ENCODE peak calls at places on chromosomes 7 and 10, in six cellular contexts. S is colonic mucosa, M is fibroblast of lung, T is upper lobe of right lung, O is brain microvascular endothelial cell, N is ovary. D is an unnamed sample. For H3K27me3, the result is how much of the 10 kb centered on the place peaks cover.

GRCh38 chr7:137269240-137269639 is 74.3 kb downstream of the PTN start:
- DNase-seq in N (no peak), S (no peak), T (no peak), O (no peak), M (no peak), D (no peak)

GRCh38 chr7:94440460-94441039 is 45.9 kb downstream of the COL1A2 start:
- DNase-seq in M (peak), N (no peak), T (no peak), O (no peak), S (peak), D (no peak)

GRCh38 chr7:36238138-36238537 is 85.1 kb downstream of the EEPD1 start:
- DNase-seq in O (no peak), M (no peak), S (no peak), N (no peak), T (no peak), D (no peak)

GRCh38 chr10:98528166-98528784 is 81.5 kb upstream of the HPS1 start:
- DNase-seq in N (no peak), S (no peak), M (no peak), T (no peak), O (no peak), D (peak)

GRCh38 chr10:17425584-17426262 is 28.7 kb downstream of the ST8SIA6 start:
- DNase-seq in O (no peak), N (no peak), S (no peak), T (no peak), M (no peak), D (no peak)

GRCh38 chr10:96023168-96023567 is 20.2 kb upstream of the CCNJ start:
- DNase-seq in N (no peak), S (no peak), O (no peak), M (no peak), T (no peak), D (no peak)

GRCh38 chr7:44978511-44979366 is at the start of gene MYO1G:
- DNase-seq in M (no peak), S (peak), T (peak), O (no peak), N (no peak), D (no peak)

GRCh38 chr10:27240891-27241639 is 468 bp upstream of the ACBD5 start:
- DNase-seq in S (peak), T (peak), O (no peak), M (no peak), N (peak), D (no peak)

GRCh38 chr7:100467638-100468373 is 3.7 kb upstream of the SPACDR start:
- DNase-seq in N (no peak), S (no peak), M (no peak), O (no peak), T (no peak), D (no peak)

GRCh38 chr10:113091921-113092320 is 141.9 kb downstream of the TCF7L2 start:
- DNase-seq in T (no peak), O (no peak), N (no peak), S (peak), M (no peak), D (no peak)

GRCh38 chr7:23491502-23491901 is 21.2 kb upstream of the IGF2BP3 start:
- DNase-seq in M (no peak), O (no peak), N (no peak), T (no peak), S (no peak), D (no peak)

GRCh38 chr7:123366991-123367390 is 167.2 kb upstream of the SLC13A1 start:
- DNase-seq in S (no peak), M (no peak), N (no peak), O (no peak), T (no peak), D (peak)

GRCh38 chr7:106731637-106732036 is 70.7 kb upstream of the CCDC71L start:
- DNase-seq in S (no peak), M (peak), N (no peak), O (no peak), T (no peak), D (peak)

GRCh38 chr10:70458329-70459060 is 17.0 kb upstream of the NODAL start:
- DNase-seq in O (peak), N (peak), S (peak), T (peak), M (peak), D (peak)

GRCh38 chr10:6579193-6579903 is 728 bp downstream of the PRKCQ start:
- DNase-seq in N (no peak), T (no peak), S (no peak), O (no peak), M (no peak), D (no peak)

GRCh38 chr10:6581750-6582697 is 1.9 kb upstream of the PRKCQ start:
- DNase-seq in N (no peak), T (no peak), O (no peak), M (no peak), S (no peak), D (no peak)

GRCh38 chr10:6578221-6579192 is 1.6 kb downstream of the PRKCQ start:
- DNase-seq in O (no peak), N (no peak), T (no peak), S (no peak), M (no peak), D (no peak)

GRCh38 chr10:6579904-6580278 is at the start of gene PRKCQ:
- DNase-seq in T (no peak), S (peak), N (no peak), O (no peak), M (peak), D (peak)

GRCh38 chr10:6580279-6581029 is 378 bp upstream of the PRKCQ start:
- DNase-seq in T (peak), M (peak), S (peak), N (peak), O (peak), D (peak)
- TF ChIP-seq CTCF in T (peak), M (peak), S (peak), N (peak), O (peak), D (peak)

GRCh38 chr10:78203915-78204818 is 170.5 kb downstream of the RPS24 start:
- DNase-seq in N (no peak), T (no peak), O (no peak), M (no peak), S (no peak), D (peak)
- H3K27me3 ChIP-seq in N (under half), T (under half), O (under half), M (under half), S (under half), D (under half)

GRCh38 chr10:102375250-102375649 is 20.3 kb upstream of the NFKB2 start:
- DNase-seq in O (no peak), M (no peak), S (no peak), N (no peak), T (no peak), D (no peak)
- TF ChIP-seq CTCF in O (peak), M (no peak), S (no peak), N (no peak), T (no peak), D (no peak)

DNA sequence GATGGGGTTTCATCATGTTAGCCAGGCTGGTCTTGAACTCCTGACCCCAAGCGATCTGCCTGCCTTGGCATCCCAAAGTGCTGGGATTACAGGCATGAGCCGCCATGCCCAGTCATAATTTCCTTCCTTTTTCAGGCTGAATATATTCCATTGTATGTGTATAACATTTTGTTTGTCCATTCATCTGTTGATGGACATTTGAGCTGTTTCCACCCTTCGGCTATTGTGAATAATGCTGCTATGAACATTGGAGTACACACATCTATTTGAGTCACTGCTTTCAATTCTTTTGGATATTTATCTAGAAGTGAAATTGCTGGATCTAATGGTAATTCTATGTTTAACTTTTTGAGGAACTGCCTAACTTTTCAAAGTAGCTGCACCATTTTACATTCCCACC is 34.6 kb downstream of the TLX1 start:
- DNase-seq in N (no peak), T (no peak), M (no peak), O (no peak), S (no peak), D (no peak)
- H3K27me3 ChIP-seq in N (under half), T (half or more), M (under half), O (under half), S (under half), D (under half)